ENCODE peak calls at places on chromosomes 11 and 22, in four cellular contexts. F, S, G and W are unnamed samples.

GRCh38 chr11:121464352-121464946 is 11.7 kb upstream of the SORL1-AS1 start:
- DNase-seq in G (no peak), F (peak), S (peak), W (no peak)

GRCh38 chr11:118608268-118609214 is 1.1 kb downstream of the PHLDB1 start:
- DNase-seq in F (peak), G (peak), S (peak), W (peak)

GRCh38 chr22:17234144-17234623 is 14.9 kb upstream of the ADA2 start:
- DNase-seq in F (no peak), G (no peak), S (no peak), W (no peak)

GRCh38 chr22:44550666-44551491 is 52.8 kb upstream of the RTL6 start:
- DNase-seq in S (peak), G (no peak), F (peak), W (no peak)

GRCh38 chr11:122754553-122755322 is 83.6 kb upstream of the CRTAM start:
- DNase-seq in F (no peak), S (no peak), G (no peak), W (no peak)

GRCh38 chr22:35301370-35301874 is 1.7 kb downstream of the TOM1 start:
- DNase-seq in G (peak), F (peak), S (peak), W (peak)

GRCh38 chr11:65899356-65900124 is 648 bp downstream of the FOSL1 start:
- DNase-seq in G (peak), S (no peak), F (peak), W (no peak)

GRCh38 chr11:12282676-12283075 is 94.7 kb upstream of the PARVA start:
- DNase-seq in G (no peak), F (no peak), S (no peak), W (no peak)

GRCh38 chr11:43868852-43869567 is 11.6 kb upstream of the ALKBH3 start:
- DNase-seq in F (no peak), S (no peak), G (no peak), W (no peak)

GRCh38 chr11:128180446-128181089 is 406.8 kb downstream of the ETS1 start:
- DNase-seq in F (no peak), S (no peak), G (no peak), W (no peak)

GRCh38 chr22:50049299-50050195 is 8.6 kb downstream of the TTLL8 start:
- DNase-seq in F (peak), G (no peak), S (no peak), W (no peak)

GRCh38 chr22:48942698-48943566 is 884.7 kb downstream of the BRD1 start:
- DNase-seq in G (no peak), S (no peak), F (no peak), W (no peak)

GRCh38 chr11:124440608-124441007 is 4.9 kb downstream of the OR8B8 start:
- DNase-seq in G (no peak), S (no peak), F (no peak), W (no peak)

GRCh38 chr11:112564228-112564955 is 303.7 kb upstream of the PLET1 start:
- DNase-seq in S (no peak), G (no peak), F (peak), W (peak)

GRCh38 chr11:119626910-119627305 is 102.1 kb downstream of the NECTIN1 start:
- DNase-seq in S (no peak), F (no peak), G (no peak), W (no peak)

GRCh38 chr11:17735823-17736772 is 1.5 kb downstream of the KCNC1 start:
- DNase-seq in F (no peak), G (no peak), S (no peak), W (no peak)

GRCh38 chr22:49197500-49197899 is 630.2 kb downstream of the BRD1 start:
- DNase-seq in S (peak), G (no peak), F (peak), W (no peak)

GRCh38 chr11:87366766-87367405 is 329.2 kb downstream of the TMEM135 start:
- DNase-seq in S (no peak), F (no peak), G (no peak), W (no peak)

GRCh38 chr11:17894929-17895658 is 117.8 kb downstream of the SERGEF start:
- DNase-seq in G (no peak), S (no peak), F (no peak), W (no peak)

GRCh38 chr22:31489632-31490495 is at the start of gene EIF4ENIF1:
- DNase-seq in S (peak), F (peak), G (peak), W (peak)

GRCh38 chr22:17167486-17167885 is 8.4 kb upstream of the HDHD5 start:
- DNase-seq in G (no peak), F (peak), S (no peak), W (no peak)

GRCh38 chr11:129803533-129803932 is 12.1 kb upstream of the TMEM45B start:
- DNase-seq in G (no peak), F (no peak), S (no peak), W (no peak)

GRCh38 chr11:3128356-3129180 is 36.5 kb downstream of the OSBPL5 start:
- DNase-seq in F (peak), G (no peak), S (peak), W (no peak)

GRCh38 chr11:65261591-65262380 is at the start of gene POLA2:
- DNase-seq in S (peak), G (peak), F (peak), W (peak)

GRCh38 chr11:80720295-80720694 is 1279.5 kb upstream of the TENM4 start:
- DNase-seq in S (no peak), G (no peak), F (no peak), W (no peak)

GRCh38 chr22:41340357-41340756 is 39.0 kb downstream of the ZC3H7B start:
- DNase-seq in G (no peak), S (no peak), F (no peak), W (no peak)

DNA sequence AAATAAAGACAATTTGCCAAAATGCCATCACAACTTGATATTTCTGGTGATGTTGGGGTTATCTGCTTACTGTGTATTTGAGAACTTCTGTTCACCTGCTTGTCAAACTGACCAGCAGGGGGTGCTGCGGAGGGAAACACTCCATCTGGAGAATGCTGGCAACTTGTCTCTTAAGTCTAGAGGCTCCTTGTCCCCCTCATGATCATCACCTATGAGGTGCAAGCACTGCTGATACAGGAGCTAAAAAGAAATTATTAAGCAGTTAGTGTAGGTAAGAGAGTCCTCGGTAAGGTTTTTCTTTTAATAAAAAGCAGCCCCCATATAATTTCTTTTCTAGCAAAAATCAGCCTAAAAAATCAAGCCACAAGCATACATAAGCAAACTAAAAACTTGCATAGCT is 32.7 kb upstream of the GLYATL1B start:
- DNase-seq in F (peak), S (peak), G (peak), W (peak)
- TF ChIP-seq CTCF in F (peak), S (peak), G (peak), W (peak)

GRCh38 chr22:22348127-22348814 is 103.7 kb downstream of the VPREB1 start:
- DNase-seq in G (peak), S (no peak), F (no peak), W (no peak)
- TF ChIP-seq CTCF in G (no peak), S (no peak), F (peak), W (no peak)

GRCh38 chr22:42939451-42939881 is 75.5 kb downstream of the PACSIN2 start:
- DNase-seq in F (no peak), S (no peak), G (peak), W (no peak)
- TF ChIP-seq CTCF in F (no peak), S (no peak), G (no peak), W (no peak)

DNA sequence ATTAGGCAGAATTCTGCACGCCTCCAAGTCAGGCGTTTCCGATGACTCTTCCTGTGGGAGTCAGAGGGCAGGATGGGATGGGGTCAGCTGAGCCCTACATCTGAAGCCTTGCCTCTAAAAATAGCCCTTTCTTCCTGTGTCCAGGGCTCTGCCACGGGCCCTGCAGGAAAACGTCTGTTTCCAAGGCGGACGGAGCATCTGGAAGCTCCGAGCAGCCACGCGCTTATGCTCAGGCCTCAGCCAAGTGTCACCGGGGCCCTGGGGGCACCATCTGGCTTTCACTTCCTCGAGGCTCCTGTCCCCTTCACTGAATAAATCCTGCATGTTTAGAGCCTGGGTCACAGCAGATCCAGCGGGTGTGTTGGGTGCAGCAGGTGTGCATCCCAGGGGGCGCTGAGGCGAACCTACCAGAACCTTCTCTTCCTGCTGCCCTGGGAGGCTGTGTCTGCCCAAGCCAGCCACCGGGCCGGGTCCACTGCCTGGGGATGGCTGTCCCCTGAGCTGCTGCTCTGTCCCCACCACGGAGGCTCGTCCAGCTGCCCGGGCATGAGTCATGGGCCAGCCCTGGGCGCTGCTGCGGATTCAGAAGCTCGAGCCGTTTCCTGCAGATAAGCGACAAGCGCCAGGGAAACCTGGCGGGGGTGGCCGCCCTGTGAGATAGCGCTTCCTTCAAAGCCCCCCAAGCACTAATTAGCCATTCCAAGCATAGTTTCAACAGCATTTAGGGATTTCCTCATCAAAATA is 32.0 kb upstream of the LINC01488 start:
- DNase-seq in F (peak), G (peak), S (peak), W (no peak)
- TF ChIP-seq CTCF in F (no peak), G (no peak), S (no peak), W (no peak)

GRCh38 chr22:47199261-47199948 is 437.0 kb downstream of the TBC1D22A start:
- DNase-seq in G (no peak), F (no peak), S (no peak), W (peak)

GRCh38 chr22:47201186-47201995 is 438.9 kb downstream of the TBC1D22A start:
- DNase-seq in F (peak), G (no peak), S (no peak), W (peak)

GRCh38 chr22:47198801-47199251 is 436.4 kb downstream of the TBC1D22A start:
- DNase-seq in F (no peak), G (no peak), S (no peak), W (peak)

GRCh38 chr22:47199949-47200272 is 437.5 kb downstream of the TBC1D22A start:
- DNase-seq in F (no peak), G (no peak), S (no peak), W (no peak)

DNA sequence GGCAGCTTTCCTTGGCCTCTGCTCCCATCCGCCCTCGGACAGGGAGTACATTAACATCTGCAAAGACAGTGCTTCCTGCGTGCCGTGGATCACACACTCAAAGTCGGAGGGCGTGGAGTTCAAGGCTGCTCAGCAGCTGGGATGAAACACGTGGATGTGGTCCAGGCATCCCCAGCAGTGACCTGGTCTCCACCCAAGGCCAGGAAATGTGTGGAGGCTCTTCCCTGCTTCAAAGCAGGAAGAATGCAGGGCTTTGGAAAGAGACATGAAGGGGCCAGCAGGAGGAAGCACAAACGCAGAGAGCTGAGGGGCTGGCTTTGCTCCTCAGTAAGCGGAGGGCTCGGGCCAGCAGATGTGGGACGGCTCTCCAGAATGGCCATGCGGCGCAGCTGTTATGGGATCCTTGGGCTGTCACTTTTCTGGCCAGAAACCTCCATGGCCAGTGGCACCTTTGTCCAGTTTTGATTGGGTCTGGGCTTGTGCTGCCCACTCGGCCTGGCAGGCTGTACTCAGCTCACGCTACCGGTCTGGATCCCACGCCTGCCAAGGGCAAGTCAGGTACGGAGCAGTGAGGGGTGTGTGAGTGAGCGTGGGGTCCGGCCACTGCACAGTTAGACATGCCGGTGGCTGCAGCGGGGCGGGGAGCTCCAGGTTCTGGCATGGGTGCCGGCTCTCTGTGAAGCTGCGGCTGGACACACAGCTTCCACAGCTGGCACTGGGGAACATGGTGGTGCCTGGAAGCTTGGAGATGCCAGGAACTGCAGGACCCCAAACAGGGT is 438.0 kb downstream of the TBC1D22A start:
- DNase-seq in G (no peak), F (no peak), S (no peak), W (no peak)
- TF ChIP-seq CTCF in G (no peak), F (no peak), S (no peak), W (no peak)

GRCh38 chr11:69102732-69103615 is 52.8 kb upstream of the SMIM38 start:
- DNase-seq in S (no peak), G (peak), F (no peak), W (no peak)
- TF ChIP-seq CTCF in S (no peak), G (peak), F (no peak), W (no peak)

GRCh38 chr22:37726240-37726887 is 29.5 kb downstream of the TRIOBP start:
- DNase-seq in S (no peak), F (no peak), G (no peak), W (no peak)
- TF ChIP-seq CTCF in S (no peak), F (peak), G (no peak), W (no peak)

GRCh38 chr11:8365542-8365941 is 101.9 kb upstream of the LMO1 start:
- DNase-seq in F (no peak), G (peak), S (no peak), W (no peak)
- TF ChIP-seq CTCF in F (no peak), G (no peak), S (no peak), W (no peak)

GRCh38 chr11:67267188-67268035 is 1.1 kb downstream of the GRK2 start:
- DNase-seq in F (peak), G (peak), S (peak), W (no peak)
- TF ChIP-seq CTCF in F (no peak), G (no peak), S (no peak), W (no peak)